ENCODE peak calls at places on chromosomes 1 and 21, in seven cellular contexts. G is upper lobe of right lung, X is hepatocyte, P is tibial artery, Y is esophagus squamous epithelium, S is neural progenitor cell, Q is heart left ventricle. N is an unnamed sample.

GRCh38 chr1:45979074-45979777 is 153.2 kb downstream of the PIK3R3 start:
- DNase-seq in G (no peak), X (peak; percentile 46), P (no peak), Y (no peak), S (no peak), Q (no peak), N (no peak)

GRCh38 chr1:51956528-51957509 is 33.7 kb downstream of the RAB3B start:
- DNase-seq in G (no peak), X (no peak), P (no peak), Y (no peak), S (peak; percentile 13), Q (no peak), N (no peak)

GRCh38 chr1:166432655-166433054 is 265.9 kb upstream of the FAM78B start:
- DNase-seq in G (no peak), X (no peak), P (no peak), Y (no peak), S (no peak), Q (no peak), N (no peak)

GRCh38 chr1:9182784-9183257 is 51.8 kb upstream of the H6PD start:
- DNase-seq in G (no peak), X (peak; percentile 38), P (no peak), Y (no peak), S (peak; percentile 47), Q (no peak), N (no peak)

GRCh38 chr1:157163273-157164127 is 25.3 kb upstream of the ETV3 start:
- DNase-seq in G (peak; percentile 78), X (peak; percentile 79), P (peak; percentile 43), Y (no peak), S (peak; percentile 81), Q (peak; percentile 78), N (peak; percentile 50)

GRCh38 chr1:110341146-110341871 is 2.1 kb downstream of the RBM15 start:
- DNase-seq in G (no peak), X (no peak), P (no peak), Y (no peak), S (no peak), Q (no peak), N (no peak)

GRCh38 chr1:67664048-67664447 is 21.0 kb upstream of the GADD45A start:
- DNase-seq in G (no peak), X (no peak), P (no peak), Y (no peak), S (no peak), Q (no peak), N (no peak)

GRCh38 chr21:42164064-42164789 is 54.7 kb upstream of the ABCG1 start:
- DNase-seq in G (peak; percentile 75), X (peak; percentile 63), P (peak; percentile 60), Y (no peak), S (peak; percentile 44), Q (peak; percentile 82), N (no peak)

GRCh38 chr1:76006234-76006633 is 68.3 kb upstream of the ST6GALNAC3 start:
- DNase-seq in G (no peak), X (peak; percentile 56), P (no peak), Y (no peak), S (no peak), Q (no peak), N (no peak)

GRCh38 chr1:214120951-214121350 is 133.2 kb downstream of the PROX1 start:
- DNase-seq in G (no peak), X (no peak), P (no peak), Y (no peak), S (no peak), Q (no peak), N (no peak)

GRCh38 chr1:162055062-162055461 is 14.4 kb upstream of the NOS1AP start:
- DNase-seq in G (no peak), X (peak; percentile 47), P (no peak), Y (no peak), S (no peak), Q (no peak), N (no peak)

GRCh38 chr21:22120616-22121266 is 1122.5 kb downstream of the NCAM2 start:
- DNase-seq in G (peak; percentile 37), X (peak; percentile 9), P (no peak), Y (no peak), S (peak; percentile 54), Q (no peak), N (no peak)

GRCh38 chr1:231690072-231690471 is 63.5 kb downstream of the DISC1 start:
- DNase-seq in G (no peak), X (no peak), P (no peak), Y (no peak), S (peak; percentile 4), Q (no peak), N (no peak)

GRCh38 chr1:31437433-31438037 is 24.5 kb downstream of the SERINC2 start:
- DNase-seq in G (peak; percentile 25), X (no peak), P (no peak), Y (no peak), S (no peak), Q (no peak), N (no peak)

GRCh38 chr1:245934409-245934808 is 572.7 kb downstream of the SMYD3 start:
- DNase-seq in G (no peak), X (no peak), P (no peak), Y (no peak), S (no peak), Q (no peak), N (no peak)
- H3K27ac ChIP-seq in G (no peak overlapping the region), X (peak overlapping the region; percentile 31), P (no peak overlapping the region), Y (no peak overlapping the region), S (no peak overlapping the region), Q (no peak overlapping the region), N (no peak overlapping the region)

DNA sequence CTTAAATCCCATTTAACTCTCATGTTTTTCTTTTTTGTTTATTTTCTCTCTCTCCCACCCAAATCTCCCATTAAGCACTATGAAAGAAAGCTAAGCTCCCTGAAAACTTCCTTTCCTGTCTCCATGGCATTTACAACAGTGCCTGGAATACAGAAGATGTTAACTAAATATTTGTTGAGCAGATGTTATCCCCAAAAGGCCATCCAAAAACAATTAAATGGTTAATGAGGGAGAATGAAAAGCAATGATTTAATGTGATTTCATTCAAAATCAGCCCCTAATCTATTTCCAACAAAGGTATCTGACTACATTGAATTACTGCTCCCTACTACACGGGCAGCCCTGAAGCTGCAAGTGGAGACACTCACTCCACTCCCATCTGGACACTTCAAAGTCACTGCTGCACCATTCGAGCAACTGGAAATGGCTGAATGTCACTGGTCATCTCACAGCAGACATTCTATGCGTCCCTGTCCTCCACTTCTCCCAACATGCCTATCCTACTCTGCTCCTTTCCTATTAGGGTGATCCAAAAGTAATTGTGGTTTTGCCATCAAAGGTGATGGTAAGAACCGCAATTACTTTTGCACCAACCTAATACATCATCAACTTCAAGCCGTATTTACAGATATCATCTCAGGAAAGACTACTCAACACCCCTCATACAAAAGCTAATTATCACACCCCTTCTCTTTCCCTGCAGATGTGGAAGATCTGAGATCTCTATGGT is 7.5 kb downstream of the TP53BP2 start:
- DNase-seq in G (no peak), X (no peak), P (no peak), Y (no peak), S (no peak), Q (no peak), N (no peak)
- H3K27ac ChIP-seq in G (no peak overlapping the region), X (no peak overlapping the region), P (no peak overlapping the region), Y (peak overlapping the region; percentile 5), S (no peak overlapping the region), Q (no peak overlapping the region), N (no peak overlapping the region)

GRCh38 chr1:58338081-58338480 is 208.4 kb downstream of the OMA1 start:
- DNase-seq in G (no peak), X (no peak), P (no peak), Y (no peak), S (no peak), Q (no peak), N (no peak)
- H3K27ac ChIP-seq in G (no peak overlapping the region), X (no peak overlapping the region), P (no peak overlapping the region), Y (no peak overlapping the region), S (no peak overlapping the region), Q (no peak overlapping the region), N (no peak overlapping the region)

GRCh38 chr1:41581216-41582003 is 96.9 kb upstream of the EDN2 start:
- DNase-seq in G (no peak), X (no peak), P (no peak), Y (no peak), S (no peak), Q (no peak), N (no peak)
- H3K27ac ChIP-seq in G (no peak overlapping the region), X (no peak overlapping the region), P (no peak overlapping the region), Y (no peak overlapping the region), S (no peak overlapping the region), Q (no peak overlapping the region), N (no peak overlapping the region)

GRCh38 chr1:160124709-160125478 is 9.3 kb downstream of the ATP1A2 start:
- DNase-seq in G (peak; percentile 35), X (peak; percentile 71), P (no peak), Y (no peak), S (no peak), Q (no peak), N (peak; percentile 29)

GRCh38 chr1:160127381-160127780 is 11.8 kb downstream of the ATP1A2 start:
- DNase-seq in G (peak; percentile 39), X (no peak), P (no peak), Y (no peak), S (no peak), Q (no peak), N (no peak)

GRCh38 chr1:160127865-160128523 is 12.4 kb downstream of the ATP1A2 start:
- DNase-seq in G (peak; percentile 1), X (peak; percentile 66), P (no peak), Y (no peak), S (no peak), Q (no peak), N (no peak)

GRCh38 chr1:160123726-160124125 is 8.2 kb downstream of the ATP1A2 start:
- DNase-seq in G (no peak), X (no peak), P (no peak), Y (no peak), S (no peak), Q (no peak), N (no peak)

DNA sequence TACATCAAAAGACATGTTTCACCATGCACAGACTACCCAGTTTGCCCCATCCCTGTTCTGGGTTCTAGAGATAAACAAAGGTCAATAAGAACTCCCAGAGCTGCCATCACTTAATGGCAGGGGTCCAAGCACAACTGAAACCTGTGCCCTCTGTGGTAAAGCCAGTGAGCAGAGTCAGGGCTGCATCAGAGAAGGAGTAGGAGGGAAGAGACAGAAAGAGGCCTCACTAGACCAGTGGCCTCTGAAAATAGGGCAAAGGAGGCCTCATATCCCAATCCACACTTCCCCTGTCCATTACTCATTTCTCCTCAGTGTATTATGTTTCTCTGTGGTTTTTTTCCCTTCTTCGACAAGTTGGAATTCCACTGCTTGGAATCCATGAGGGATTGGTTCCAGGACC is 10.2 kb downstream of the ATP1A2 start:
- DNase-seq in G (peak; percentile 15), X (no peak), P (no peak), Y (no peak), S (no peak), Q (no peak), N (no peak)
- H3K27ac ChIP-seq in G (no peak overlapping the region), X (peak overlapping the region; percentile 87), P (peak overlapping the region; percentile 33), Y (peak overlapping the region; percentile 64), S (no peak overlapping the region), Q (peak overlapping the region; percentile 69), N (no peak overlapping the region)

DNA sequence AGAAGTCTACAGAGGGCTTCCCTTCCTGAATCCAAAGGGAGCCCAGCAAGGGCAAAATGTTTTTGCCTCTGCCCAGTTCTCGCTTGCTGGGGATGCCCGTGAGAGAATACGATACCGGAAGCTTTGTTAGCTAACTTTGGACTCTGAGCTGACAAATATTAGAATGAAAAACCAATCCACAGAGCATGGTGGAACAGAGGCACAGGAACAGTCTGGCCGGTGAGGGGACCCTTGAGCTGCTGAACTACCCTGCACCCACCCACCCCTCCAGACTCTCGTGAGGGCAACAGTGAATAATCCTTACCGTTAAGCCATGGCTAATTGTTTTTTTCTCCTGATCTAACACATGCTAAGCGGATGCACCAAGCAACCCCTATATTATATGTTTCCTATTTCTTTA is 76.3 kb upstream of the AKT3 start:
- DNase-seq in G (no peak), X (no peak), P (no peak), Y (no peak), S (no peak), Q (no peak), N (no peak)
- H3K27ac ChIP-seq in G (no peak overlapping the region), X (no peak overlapping the region), P (no peak overlapping the region), Y (no peak overlapping the region), S (no peak overlapping the region), Q (no peak overlapping the region), N (no peak overlapping the region)

GRCh38 chr1:116330846-116331245 is 42.2 kb upstream of the ATP1A1 start:
- DNase-seq in G (no peak), X (no peak), P (no peak), Y (no peak), S (no peak), Q (no peak), N (no peak)
- H3K27ac ChIP-seq in G (peak overlapping the region; percentile 67), X (peak overlapping the region; percentile 60), P (no peak overlapping the region), Y (no peak overlapping the region), S (no peak overlapping the region), Q (no peak overlapping the region), N (peak overlapping the region; percentile 69)